ENCODE peak calls at places on chromosomes 2 and 18, in five cellular contexts. One of them, this sample, is unnamed.

GRCh38 chr2:119483395-119483753 is 40.9 kb downstream of the SCTR start:
- DNase-seq in BJ: no peak
- DNase-seq in activated CD8-positive, alpha-beta memory T cell treated with anti-CD3 and anti-CD28 coated beads for 4 hours: no peak
- DNase-seq in iPS-NIHi11: no peak
- DNase-seq in RPMI7951: no peak
- DNase-seq in this sample: no peak

GRCh38 chr2:195575879-195576391 is 81.1 kb upstream of the SLC39A10 start:
- DNase-seq in BJ: peak
- DNase-seq in activated CD8-positive, alpha-beta memory T cell treated with anti-CD3 and anti-CD28 coated beads for 4 hours: no peak
- DNase-seq in iPS-NIHi11: peak
- DNase-seq in RPMI7951: peak
- DNase-seq in this sample: no peak

GRCh38 chr18:67302043-67302442 is 214.5 kb downstream of the DSEL start:
- DNase-seq in BJ: no peak
- DNase-seq in activated CD8-positive, alpha-beta memory T cell treated with anti-CD3 and anti-CD28 coated beads for 4 hours: no peak
- DNase-seq in iPS-NIHi11: no peak
- DNase-seq in RPMI7951: peak
- DNase-seq in this sample: no peak

GRCh38 chr2:11161747-11162146 is 6.5 kb downstream of the SLC66A3 start:
- DNase-seq in BJ: no peak
- DNase-seq in activated CD8-positive, alpha-beta memory T cell treated with anti-CD3 and anti-CD28 coated beads for 4 hours: no peak
- DNase-seq in iPS-NIHi11: no peak
- DNase-seq in RPMI7951: no peak
- DNase-seq in this sample: no peak

GRCh38 chr2:237677951-237678481 is 50.6 kb downstream of the LRRFIP1 start:
- DNase-seq in BJ: no peak
- DNase-seq in activated CD8-positive, alpha-beta memory T cell treated with anti-CD3 and anti-CD28 coated beads for 4 hours: no peak
- DNase-seq in iPS-NIHi11: no peak
- DNase-seq in RPMI7951: no peak
- DNase-seq in this sample: no peak

GRCh38 chr18:22816266-22817176 is 116.6 kb upstream of the RBBP8 start:
- DNase-seq in BJ: no peak
- DNase-seq in activated CD8-positive, alpha-beta memory T cell treated with anti-CD3 and anti-CD28 coated beads for 4 hours: no peak
- DNase-seq in iPS-NIHi11: no peak
- DNase-seq in RPMI7951: peak
- DNase-seq in this sample: no peak

GRCh38 chr2:119862127-119862889 is 102.6 kb downstream of the PTPN4 start:
- DNase-seq in BJ: no peak
- DNase-seq in activated CD8-positive, alpha-beta memory T cell treated with anti-CD3 and anti-CD28 coated beads for 4 hours: no peak
- DNase-seq in iPS-NIHi11: no peak
- DNase-seq in RPMI7951: no peak
- DNase-seq in this sample: no peak

GRCh38 chr2:212536385-212537310 is 2.0 kb downstream of the ERBB4 start:
- DNase-seq in BJ: no peak
- DNase-seq in activated CD8-positive, alpha-beta memory T cell treated with anti-CD3 and anti-CD28 coated beads for 4 hours: no peak
- DNase-seq in iPS-NIHi11: no peak
- DNase-seq in RPMI7951: no peak
- DNase-seq in this sample: no peak

This sample was measured in prostate gland.